ENCODE peak calls at places on chromosomes 11 and 22, in nine cellular contexts. U is IMR-90; L is GM23248; I is cardiac muscle cell; W is heart left ventricle; B is CD8-positive, alpha-beta memory T cell; X is right cardiac atrium; O is left ventricle myocardium inferior; S is iPS DF 6.9. R is an unnamed sample.

GRCh38 chr11:128299132-128299726 is 288.1 kb downstream of the ETS1 start:
- DNase-seq in S (no peak), B (no peak), U (peak; percentile 80), X (no peak), O (no peak), W (no peak), I (no peak), L (peak; percentile 75), R (no peak)

GRCh38 chr11:77617892-77618291 is 19.7 kb downstream of the CLNS1A start:
- DNase-seq in I (no peak), O (no peak), W (no peak), U (peak; percentile 31), X (no peak), B (no peak), L (peak; percentile 49), S (no peak), R (no peak)

GRCh38 chr11:35618497-35619029 is 303 bp downstream of the FJX1 start:
- DNase-seq in B (no peak), O (peak; percentile 16), X (peak; percentile 47), I (peak; percentile 56), S (no peak), L (peak; percentile 84), W (peak; percentile 21), U (peak; percentile 51), R (peak; percentile 49)

GRCh38 chr11:17063171-17064002 is 14.1 kb downstream of the RPS13 start:
- DNase-seq in U (peak; percentile 27), I (peak; percentile 71), B (peak; percentile 20), S (peak; percentile 52), L (peak; percentile 63), O (peak; percentile 64), W (peak; percentile 57), X (peak; percentile 87), R (peak; percentile 74)

GRCh38 chr11:55401011-55401410 is 33.2 kb downstream of the OR4A15 start:
- DNase-seq in B (no peak), U (no peak), I (no peak), L (no peak), X (no peak), O (no peak), S (no peak), W (no peak), R (no peak)

GRCh38 chr11:2798951-2799761 is 86.4 kb downstream of the CDKN1C start:
- DNase-seq in B (no peak), U (peak; percentile 38), S (no peak), I (no peak), O (peak; percentile 6), W (no peak), X (peak; percentile 1), L (no peak), R (peak; percentile 22)

GRCh38 chr11:86174101-86175046 is 70.2 kb upstream of the EED start:
- DNase-seq in U (peak; percentile 99), X (peak; percentile 95), I (peak; percentile 98), O (peak; percentile 77), S (no peak), L (peak; percentile 99), W (peak; percentile 85), B (no peak), R (peak; percentile 89)

GRCh38 chr11:2807276-2807681 is 78.3 kb downstream of the CDKN1C start:
- DNase-seq in L (no peak), X (peak; percentile 94), B (no peak), O (peak; percentile 81), W (peak; percentile 67), U (no peak), S (no peak), I (peak; percentile 67), R (peak; percentile 52)

GRCh38 chr22:17980013-17980510 is 44.3 kb downstream of the MICAL3 start:
- DNase-seq in B (no peak), U (no peak), I (peak; percentile 42), W (no peak), S (no peak), X (peak; percentile 22), L (no peak), O (no peak), R (no peak)

GRCh38 chr22:35352214-35353111 is 28.4 kb upstream of the HMOX1 start:
- DNase-seq in B (no peak), W (peak; percentile 77), I (no peak), X (peak; percentile 87), L (peak; percentile 45), U (no peak), S (no peak), O (peak; percentile 74), R (peak; percentile 78)

GRCh38 chr11:78397398-78397797 is 20.2 kb downstream of the GAB2 start:
- DNase-seq in B (no peak), W (no peak), I (no peak), X (no peak), S (no peak), U (no peak), O (no peak), L (no peak), R (no peak)

GRCh38 chr11:34263462-34264186 is 94.2 kb downstream of the ABTB2 start:
- DNase-seq in B (no peak), I (peak; percentile 75), X (peak; percentile 58), W (no peak), O (peak; percentile 50), S (no peak), U (peak; percentile 82), L (peak; percentile 83), R (peak; percentile 77)

GRCh38 chr11:103618532-103618931 is 417.9 kb upstream of the DDI1 start:
- DNase-seq in W (no peak), L (peak; percentile 85), U (peak; percentile 83), S (no peak), O (no peak), I (peak; percentile 64), X (no peak), B (no peak), R (no peak)

GRCh38 chr22:46390105-46390651 is 54.7 kb downstream of the TRMU start:
- DNase-seq in B (no peak), S (no peak), L (no peak), X (no peak), I (no peak), O (no peak), U (no peak), W (no peak), R (no peak)

GRCh38 chr11:9861860-9862725 is 198.2 kb downstream of the SWAP70 start:
- DNase-seq in B (peak; percentile 3), W (peak; percentile 31), U (peak; percentile 75), S (peak; percentile 81), O (no peak), L (peak; percentile 73), X (peak; percentile 57), I (peak; percentile 83), R (peak; percentile 55)

GRCh38 chr22:35160268-35160667 is 94.3 kb downstream of the ISX start:
- DNase-seq in U (no peak), B (no peak), W (no peak), O (no peak), S (no peak), X (no peak), L (no peak), I (no peak), R (no peak)

GRCh38 chr11:93169950-93170561 is 27.7 kb downstream of the SLC36A4 start:
- DNase-seq in X (no peak), S (no peak), O (no peak), B (no peak), L (peak; percentile 55), W (no peak), U (peak; percentile 62), I (peak; percentile 43), R (no peak)

GRCh38 chr11:86228269-86228966 is 16.1 kb upstream of the EED start:
- DNase-seq in B (no peak), O (no peak), L (no peak), X (no peak), W (no peak), S (no peak), I (no peak), U (no peak), R (no peak)

DNA sequence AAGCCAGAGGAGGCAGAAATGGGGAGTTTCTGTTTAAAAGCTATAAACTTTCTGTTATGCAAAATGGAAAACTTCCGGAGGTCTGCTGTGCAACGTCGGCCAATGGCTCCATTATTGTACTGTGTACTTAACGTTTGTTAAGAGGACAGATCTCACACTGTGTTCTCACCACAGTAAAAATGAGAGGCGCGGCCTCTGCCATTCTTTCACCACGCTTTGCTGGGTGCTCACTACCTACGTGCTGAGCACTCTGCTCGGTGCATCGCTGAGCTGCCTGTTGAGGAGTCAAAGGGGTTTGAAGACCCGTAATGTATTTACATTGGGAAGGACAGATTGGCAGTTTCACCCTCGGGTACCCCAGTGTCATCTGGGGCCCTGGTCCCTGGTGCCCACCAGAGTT is 218.9 kb upstream of the B3GAT1 start:
- DNase-seq in I (no peak), W (no peak), O (no peak), X (no peak), B (no peak), U (no peak), L (no peak), S (no peak), R (no peak)
- H3K9me3 ChIP-seq in I (no peaks in the 10 kb centered on the region), W (no peaks in the 10 kb centered on the region), O (no peaks in the 10 kb centered on the region), X (no peaks in the 10 kb centered on the region), B (no peaks in the 10 kb centered on the region), U (peaks cover 40% of the 10 kb centered on the region), L (no peaks in the 10 kb centered on the region), S (no peaks in the 10 kb centered on the region), R (no peaks in the 10 kb centered on the region)

DNA sequence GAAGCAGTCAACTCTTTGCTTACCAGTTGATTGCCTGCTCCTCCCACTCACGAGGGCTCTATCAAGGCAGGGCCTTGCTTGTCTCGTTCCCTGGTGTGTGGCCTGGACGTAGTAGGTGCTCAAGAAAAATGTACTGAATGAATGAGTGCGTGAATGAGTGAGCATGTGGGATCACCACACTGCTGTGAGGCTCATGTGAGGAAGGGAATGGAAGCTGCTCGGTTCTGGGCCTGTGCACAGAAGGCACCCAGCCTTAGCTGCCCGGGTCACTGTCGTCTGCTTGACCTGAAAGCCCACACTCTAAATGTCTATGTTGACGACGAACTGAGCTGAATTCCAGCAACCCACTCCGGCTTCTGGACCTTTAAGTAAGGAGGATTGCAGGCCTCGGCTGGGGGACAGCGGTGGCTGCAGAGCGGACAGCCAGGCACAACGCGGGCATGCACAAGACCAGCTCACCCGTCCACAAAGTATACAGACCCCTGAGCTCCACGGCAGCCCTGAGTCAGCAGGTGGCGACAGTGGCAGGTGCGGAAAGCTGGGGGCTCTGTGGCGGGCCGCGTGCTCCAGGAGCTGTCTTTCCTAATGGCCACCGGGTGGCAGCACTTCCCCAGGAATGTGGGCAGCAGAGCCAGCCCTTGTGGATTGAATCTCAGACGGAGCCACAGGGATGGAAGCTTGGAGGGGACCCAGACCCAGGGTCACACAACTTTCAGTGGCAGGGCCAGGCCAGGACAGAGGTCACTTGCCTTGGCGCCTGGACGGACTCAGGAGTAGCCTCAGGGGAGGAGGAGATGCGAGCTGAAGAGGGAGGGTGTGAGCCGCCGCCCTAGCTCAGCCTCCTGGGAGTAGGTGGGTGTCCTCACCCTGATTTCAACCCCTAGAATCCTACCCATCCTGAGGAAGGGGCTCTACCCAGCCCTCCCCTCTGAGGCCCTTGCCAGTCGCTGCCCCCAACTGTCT is 5.0 kb upstream of the PICK1 start:
- DNase-seq in B (peak; percentile 72), O (peak; percentile 80), L (peak; percentile 78), I (peak; percentile 80), S (peak; percentile 84), X (peak; percentile 91), W (peak; percentile 76), U (peak; percentile 65), R (peak; percentile 82)
- H3K4me1 ChIP-seq in B (peaks cover 10% of the 10 kb centered on the region), O (peaks cover 15% of the 10 kb centered on the region), L (no peaks in the 10 kb centered on the region), I (no peaks in the 10 kb centered on the region), S (no peaks in the 10 kb centered on the region), X (peaks cover 5% of the 10 kb centered on the region), W (peaks cover 13% of the 10 kb centered on the region), U (peaks cover 3% of the 10 kb centered on the region), R (no peaks in the 10 kb centered on the region)

GRCh38 chr11:27392278-27392677 is 29.3 kb upstream of the CCDC34 start:
- DNase-seq in S (no peak), X (no peak), L (no peak), I (no peak), O (no peak), U (no peak), B (no peak), W (no peak), R (no peak)
- H3K27ac ChIP-seq in S (no peak overlapping the region), X (no peak overlapping the region), L (peak overlapping the region; percentile 28), I (peak overlapping the region; percentile 94), O (peak overlapping the region; percentile 39), U (no peak overlapping the region), B (no peak overlapping the region), W (no peak overlapping the region), R (peak overlapping the region; percentile 91)

GRCh38 chr11:1089738-1090599 is 15.3 kb downstream of the MUC2 start:
- DNase-seq in O (peak; percentile 8), W (no peak), L (no peak), U (no peak), I (no peak), B (no peak), X (peak; percentile 29), S (no peak), R (peak; percentile 37)
- H3K9me3 ChIP-seq in O (no peaks in the 10 kb centered on the region), W (no peaks in the 10 kb centered on the region), L (no peaks in the 10 kb centered on the region), U (peaks cover 8% of the 10 kb centered on the region), I (no peaks in the 10 kb centered on the region), B (no peaks in the 10 kb centered on the region), X (no peaks in the 10 kb centered on the region), S (peaks cover 2% of the 10 kb centered on the region), R (no peaks in the 10 kb centered on the region)

R was measured in right lobe of liver.